ENCODE peak calls at places on chromosome 13, in nine cellular contexts. One of them, this sample, is unnamed.

GRCh38 chr13:51739403-51740112 is 64.4 kb downstream of the DHRS12 start:
- DNase-seq in Calu3: no peak
- DNase-seq in NCI-H2081: no peak
- DNase-seq in NCI-H345: no peak
- DNase-seq in AG10803: peak
- DNase-seq in SW 1271: no peak
- DNase-seq in foreskin keratinocyte: no peak
- DNase-seq in kidney tubule cell: no peak
- DNase-seq in ascending aorta: no peak
- DNase-seq in this sample: no peak

GRCh38 chr13:25886438-25887214 is 165.2 kb downstream of the SHISA2 start:
- DNase-seq in foreskin keratinocyte: peak
- DNase-seq in SW 1271: no peak
- DNase-seq in Calu3: no peak
- DNase-seq in AG10803: peak
- DNase-seq in kidney tubule cell: peak
- DNase-seq in NCI-H345: no peak
- DNase-seq in ascending aorta: no peak
- DNase-seq in NCI-H2081: no peak
- DNase-seq in this sample: no peak

GRCh38 chr13:112696001-112696868 is 6.4 kb downstream of the ATP11A start:
- DNase-seq in SW 1271: no peak
- DNase-seq in Calu3: no peak
- DNase-seq in NCI-H345: no peak
- DNase-seq in foreskin keratinocyte: no peak
- DNase-seq in ascending aorta: peak
- DNase-seq in NCI-H2081: no peak
- DNase-seq in kidney tubule cell: no peak
- DNase-seq in AG10803: no peak
- DNase-seq in this sample: no peak

GRCh38 chr13:44280461-44280860 is 93.2 kb upstream of the SERP2 start:
- DNase-seq in AG10803: peak
- DNase-seq in foreskin keratinocyte: peak
- DNase-seq in NCI-H345: no peak
- DNase-seq in NCI-H2081: no peak
- DNase-seq in kidney tubule cell: peak
- DNase-seq in ascending aorta: no peak
- DNase-seq in SW 1271: no peak
- DNase-seq in Calu3: no peak
- DNase-seq in this sample: no peak

GRCh38 chr13:29654807-29655547 is 59.5 kb upstream of the SLC7A1 start:
- DNase-seq in ascending aorta: no peak
- DNase-seq in AG10803: peak
- DNase-seq in Calu3: no peak
- DNase-seq in NCI-H2081: no peak
- DNase-seq in kidney tubule cell: peak
- DNase-seq in foreskin keratinocyte: no peak
- DNase-seq in NCI-H345: no peak
- DNase-seq in SW 1271: no peak
- DNase-seq in this sample: no peak

GRCh38 chr13:26837997-26838396 is 77.4 kb upstream of the GPR12 start:
- DNase-seq in Calu3: peak
- DNase-seq in AG10803: no peak
- DNase-seq in SW 1271: no peak
- DNase-seq in NCI-H2081: no peak
- DNase-seq in ascending aorta: peak
- DNase-seq in NCI-H345: no peak
- DNase-seq in kidney tubule cell: no peak
- DNase-seq in foreskin keratinocyte: no peak
- DNase-seq in this sample: no peak

GRCh38 chr13:113599396-113599795 is 14.8 kb downstream of the TFDP1 start:
- DNase-seq in Calu3: no peak
- DNase-seq in NCI-H2081: no peak
- DNase-seq in kidney tubule cell: no peak
- DNase-seq in AG10803: no peak
- DNase-seq in ascending aorta: peak
- DNase-seq in SW 1271: no peak
- DNase-seq in foreskin keratinocyte: no peak
- DNase-seq in NCI-H345: no peak
- DNase-seq in this sample: no peak

GRCh38 chr13:111667757-111668156 is 347.3 kb downstream of the TEX29 start:
- DNase-seq in NCI-H2081: no peak
- DNase-seq in foreskin keratinocyte: no peak
- DNase-seq in kidney tubule cell: no peak
- DNase-seq in AG10803: no peak
- DNase-seq in SW 1271: no peak
- DNase-seq in NCI-H345: no peak
- DNase-seq in Calu3: no peak
- DNase-seq in ascending aorta: no peak
- DNase-seq in this sample: no peak

GRCh38 chr13:75723927-75724326 is 87.8 kb downstream of the LMO7 start:
- DNase-seq in Calu3: no peak
- DNase-seq in NCI-H345: no peak
- DNase-seq in foreskin keratinocyte: no peak
- DNase-seq in ascending aorta: no peak
- DNase-seq in NCI-H2081: no peak
- DNase-seq in AG10803: no peak
- DNase-seq in kidney tubule cell: no peak
- DNase-seq in SW 1271: no peak
- DNase-seq in this sample: no peak

GRCh38 chr13:102484329-102484728 is 82.5 kb upstream of the FGF14 start:
- DNase-seq in foreskin keratinocyte: no peak
- DNase-seq in SW 1271: no peak
- DNase-seq in Calu3: no peak
- DNase-seq in AG10803: no peak
- DNase-seq in kidney tubule cell: peak
- DNase-seq in NCI-H2081: no peak
- DNase-seq in NCI-H345: no peak
- DNase-seq in ascending aorta: no peak
- DNase-seq in this sample: no peak

GRCh38 chr13:28568286-28568685 is 73.4 kb upstream of the FLT1 start:
- DNase-seq in AG10803: peak
- DNase-seq in ascending aorta: no peak
- DNase-seq in kidney tubule cell: no peak
- DNase-seq in foreskin keratinocyte: no peak
- DNase-seq in Calu3: no peak
- DNase-seq in NCI-H345: peak
- DNase-seq in SW 1271: no peak
- DNase-seq in NCI-H2081: no peak
- DNase-seq in this sample: no peak

GRCh38 chr13:39302855-39303254 is 264.6 kb downstream of the NHLRC3 start:
- DNase-seq in NCI-H345: no peak
- DNase-seq in SW 1271: no peak
- DNase-seq in ascending aorta: no peak
- DNase-seq in foreskin keratinocyte: no peak
- DNase-seq in kidney tubule cell: no peak
- DNase-seq in Calu3: no peak
- DNase-seq in AG10803: no peak
- DNase-seq in NCI-H2081: no peak
- DNase-seq in this sample: no peak

GRCh38 chr13:73403362-73404150 is 344.8 kb downstream of the KLF5 start:
- DNase-seq in kidney tubule cell: no peak
- DNase-seq in NCI-H2081: peak
- DNase-seq in NCI-H345: no peak
- DNase-seq in Calu3: no peak
- DNase-seq in ascending aorta: no peak
- DNase-seq in SW 1271: no peak
- DNase-seq in foreskin keratinocyte: no peak
- DNase-seq in AG10803: peak
- DNase-seq in this sample: no peak

GRCh38 chr13:112975401-112975939 is 6.5 kb downstream of the MCF2L start:
- DNase-seq in NCI-H345: no peak
- DNase-seq in kidney tubule cell: no peak
- DNase-seq in foreskin keratinocyte: no peak
- DNase-seq in ascending aorta: no peak
- DNase-seq in SW 1271: no peak
- DNase-seq in AG10803: no peak
- DNase-seq in Calu3: no peak
- DNase-seq in NCI-H2081: no peak
- DNase-seq in this sample: no peak

GRCh38 chr13:59318320-59318930 is 845.3 kb downstream of the DIAPH3 start:
- DNase-seq in SW 1271: no peak
- DNase-seq in Calu3: peak
- DNase-seq in AG10803: peak
- DNase-seq in NCI-H345: peak
- DNase-seq in ascending aorta: no peak
- DNase-seq in NCI-H2081: peak
- DNase-seq in foreskin keratinocyte: peak
- DNase-seq in kidney tubule cell: peak
- DNase-seq in this sample: no peak

GRCh38 chr13:80962855-80963254 is 621.9 kb upstream of the SPRY2 start:
- DNase-seq in SW 1271: no peak
- DNase-seq in AG10803: no peak
- DNase-seq in NCI-H345: no peak
- DNase-seq in kidney tubule cell: no peak
- DNase-seq in ascending aorta: no peak
- DNase-seq in NCI-H2081: peak
- DNase-seq in Calu3: no peak
- DNase-seq in foreskin keratinocyte: no peak
- DNase-seq in this sample: no peak

GRCh38 chr13:30111810-30112209 is 195.5 kb downstream of the KATNAL1 start:
- DNase-seq in kidney tubule cell: no peak
- DNase-seq in foreskin keratinocyte: no peak
- DNase-seq in SW 1271: no peak
- DNase-seq in NCI-H345: no peak
- DNase-seq in NCI-H2081: no peak
- DNase-seq in AG10803: no peak
- DNase-seq in ascending aorta: no peak
- DNase-seq in Calu3: peak
- DNase-seq in this sample: no peak